ENCODE peak calls at places on chromosomes 2 and 18, in six cellular contexts. N is AG08395, P is aorta, C is AML-193, V is occipital lobe, Z is left kidney. G is an unnamed sample.

GRCh38 chr2:24330161-24330560 is 30.2 kb downstream of the ITSN2 start:
- DNase-seq in N (no peak), P (no peak), C (no peak), V (no peak), Z (no peak), G (no peak)

GRCh38 chr18:68763082-68763481 is 34.8 kb upstream of the CCDC102B start:
- DNase-seq in N (no peak), P (no peak), C (no peak), V (no peak), Z (no peak), G (no peak)

GRCh38 chr2:12510070-12510469 is 206.7 kb upstream of the TRIB2 start:
- DNase-seq in N (no peak), P (no peak), C (no peak), V (no peak), Z (no peak), G (no peak)

GRCh38 chr18:31976242-31976641 is 33.3 kb upstream of the TRAPPC8 start:
- DNase-seq in N (no peak), P (no peak), C (no peak), V (no peak), Z (peak), G (no peak)

GRCh38 chr2:120448961-120449421 is 103.1 kb downstream of the INHBB start:
- DNase-seq in N (no peak), P (no peak), C (no peak), V (no peak), Z (no peak), G (no peak)

GRCh38 chr2:193783681-193784080 is 1588.9 kb upstream of the TMEFF2 start:
- DNase-seq in N (no peak), P (no peak), C (no peak), V (no peak), Z (no peak), G (no peak)

GRCh38 chr2:98492441-98492840 is 47.8 kb downstream of the INPP4A start:
- DNase-seq in N (no peak), P (no peak), C (no peak), V (no peak), Z (no peak), G (no peak)

GRCh38 chr18:41745166-41746049 is 209.6 kb upstream of the PIK3C3 start:
- DNase-seq in N (peak), P (no peak), C (peak), V (peak), Z (peak), G (no peak)

GRCh38 chr2:229858351-229858750 is 63.5 kb downstream of the TRIP12 start:
- DNase-seq in N (no peak), P (no peak), C (no peak), V (no peak), Z (no peak), G (no peak)

GRCh38 chr18:23888880-23889279 is 125.7 kb upstream of the TTC39C start:
- DNase-seq in N (no peak), P (no peak), C (no peak), V (no peak), Z (no peak), G (no peak)

GRCh38 chr2:40680547-40680946 is 228.7 kb upstream of the SLC8A1 start:
- DNase-seq in N (no peak), P (no peak), C (no peak), V (no peak), Z (no peak), G (no peak)

GRCh38 chr18:35117951-35118411 is 76.8 kb downstream of the MAPRE2 start:
- DNase-seq in N (peak), P (no peak), C (no peak), V (peak), Z (peak), G (no peak)

GRCh38 chr18:48947102-48947501 is 3.7 kb downstream of the SMAD7 start:
- DNase-seq in N (no peak), P (no peak), C (no peak), V (no peak), Z (peak), G (no peak)

GRCh38 chr2:232073031-232073430 is 111.5 kb downstream of the DIS3L2 start:
- DNase-seq in N (no peak), P (no peak), C (no peak), V (no peak), Z (no peak), G (no peak)

GRCh38 chr18:54942569-54942968 is 16.7 kb downstream of the CCDC68 start:
- DNase-seq in N (no peak), P (no peak), C (no peak), V (no peak), Z (no peak), G (no peak)

GRCh38 chr18:78965917-78966878 is 13.4 kb upstream of the SALL3 start:
- DNase-seq in N (no peak), P (no peak), C (no peak), V (no peak), Z (no peak), G (no peak)

GRCh38 chr2:191274404-191274803 is 29.2 kb downstream of the MYO1B start:
- DNase-seq in N (no peak), P (no peak), C (no peak), V (no peak), Z (no peak), G (peak)

GRCh38 chr2:23287250-23287704 is 97.7 kb upstream of the KLHL29 start:
- DNase-seq in N (peak), P (no peak), C (no peak), V (no peak), Z (peak), G (no peak)

GRCh38 chr2:21008014-21008789 is 35.7 kb downstream of the APOB start:
- DNase-seq in N (no peak), P (no peak), C (no peak), V (no peak), Z (no peak), G (no peak)

GRCh38 chr2:71756280-71756906 is 303.0 kb downstream of the DYSF start:
- DNase-seq in N (peak), P (no peak), C (no peak), V (no peak), Z (no peak), G (no peak)

GRCh38 chr2:393711-394696 is 106.1 kb upstream of the ALKAL2 start:
- DNase-seq in N (peak), P (no peak), C (no peak), V (peak), Z (peak), G (peak)

GRCh38 chr2:19574788-19575260 is 216.4 kb upstream of the OSR1 start:
- DNase-seq in N (peak), P (peak), C (no peak), V (no peak), Z (peak), G (no peak)

GRCh38 chr18:79379251-79379905 is 16.4 kb upstream of the NFATC1 start:
- DNase-seq in N (no peak), P (no peak), C (no peak), V (no peak), Z (no peak), G (no peak)

GRCh38 chr2:67879586-67880290 is 183.1 kb downstream of the C1D start:
- DNase-seq in N (peak), P (no peak), C (no peak), V (no peak), Z (no peak), G (no peak)

GRCh38 chr2:72159211-72159610 is 11.5 kb upstream of the CYP26B1 start:
- DNase-seq in N (no peak), P (no peak), C (no peak), V (no peak), Z (no peak), G (no peak)

GRCh38 chr2:163248321-163249090 is 409.9 kb upstream of the KCNH7 start:
- DNase-seq in N (no peak), P (no peak), C (no peak), V (no peak), Z (no peak), G (no peak)

GRCh38 chr2:15579641-15580040 is 12.0 kb upstream of the DDX1 start:
- DNase-seq in N (no peak), P (no peak), C (no peak), V (no peak), Z (no peak), G (no peak)

GRCh38 chr2:36356990-36357505 is 1.5 kb downstream of the CRIM1 start:
- DNase-seq in N (no peak), P (peak), C (peak), V (no peak), Z (peak), G (no peak)

GRCh38 chr2:115400940-115401339 is 958.5 kb downstream of the DPP10 start:
- DNase-seq in N (no peak), P (no peak), C (no peak), V (no peak), Z (no peak), G (no peak)

GRCh38 chr2:201775326-201775725 is 5.4 kb downstream of the ALS2 start:
- DNase-seq in N (no peak), P (no peak), C (no peak), V (no peak), Z (no peak), G (no peak)

GRCh38 chr18:22228930-22229329 is 59.5 kb downstream of the GATA6 start:
- DNase-seq in N (peak), P (no peak), C (no peak), V (no peak), Z (no peak), G (no peak)

GRCh38 chr2:199131876-199132275 is 325.9 kb downstream of the SATB2 start:
- DNase-seq in N (no peak), P (no peak), C (no peak), V (no peak), Z (no peak), G (no peak)

GRCh38 chr2:173218331-173219056 is 136.2 kb upstream of the CDCA7 start:
- DNase-seq in N (no peak), P (no peak), C (no peak), V (no peak), Z (peak), G (no peak)

GRCh38 chr2:177169810-177170514 is 42.6 kb upstream of the HNRNPA3 start:
- DNase-seq in N (no peak), P (no peak), C (no peak), V (no peak), Z (no peak), G (no peak)

G was measured in GDM1.